ENCODE peak calls at places on chromosome 5, in eight cellular contexts. Y is skeletal muscle cell, R is adrenal gland, G is NB4, L is T-helper 1 cell, S is cardiac muscle cell, H is NCI-H510A treated with DMSO at 0.1 percent for 48 hours, E is hypothalamus. P is an unnamed sample.

GRCh38 chr5:149521739-149522373 is 29.4 kb downstream of the CSNK1A1 start:
- DNase-seq in S (no peak), R (no peak), G (no peak), H (no peak), Y (no peak), E (no peak), L (no peak), P (no peak)

GRCh38 chr5:177427919-177428573 is 1.6 kb downstream of the GRK6 start:
- DNase-seq in S (no peak), L (no peak), E (no peak), R (no peak), H (no peak), G (peak), Y (no peak), P (no peak)

GRCh38 chr5:147831465-147831864 is at the start of gene SPINK1:
- DNase-seq in R (no peak), Y (no peak), G (no peak), S (no peak), E (no peak), L (no peak), H (no peak), P (no peak)

GRCh38 chr5:101782352-101783087 is 513.6 kb downstream of the SLCO4C1 start:
- DNase-seq in H (peak), L (no peak), S (no peak), E (no peak), R (no peak), G (no peak), Y (no peak), P (no peak)

GRCh38 chr5:155270737-155271136 is 257.2 kb downstream of the KIF4B start:
- DNase-seq in S (no peak), G (no peak), R (no peak), L (no peak), H (no peak), Y (peak), E (no peak), P (no peak)

GRCh38 chr5:142293486-142293885 is 31.3 kb downstream of the SPRY4 start:
- DNase-seq in S (no peak), R (no peak), Y (no peak), L (no peak), E (no peak), H (no peak), G (no peak), P (no peak)

GRCh38 chr5:156920042-156920860 is 42.8 kb downstream of the TIMD4 start:
- DNase-seq in L (peak), R (no peak), S (peak), E (no peak), H (no peak), Y (no peak), G (no peak), P (no peak)

GRCh38 chr5:59506285-59506877 is 387.1 kb downstream of the PDE4D start:
- DNase-seq in Y (no peak), E (no peak), G (peak), L (no peak), S (peak), R (no peak), H (peak), P (no peak)

GRCh38 chr5:659496-660263 is 33.5 kb downstream of the TPPP start:
- DNase-seq in L (no peak), Y (no peak), S (no peak), R (no peak), E (no peak), G (no peak), H (no peak), P (no peak)

GRCh38 chr5:174154559-174154958 is 109.1 kb downstream of the NSG2 start:
- DNase-seq in E (no peak), R (no peak), S (no peak), H (no peak), G (no peak), L (no peak), Y (no peak), P (no peak)

GRCh38 chr5:102617857-102618187 is 119.0 kb upstream of the SLCO6A1 start:
- DNase-seq in E (no peak), G (no peak), L (no peak), H (no peak), R (no peak), Y (peak), S (no peak), P (no peak)

GRCh38 chr5:151450605-151451004 is 3.2 kb downstream of the SLC36A1 start:
- DNase-seq in S (no peak), G (no peak), Y (no peak), E (no peak), H (no peak), R (no peak), L (no peak), P (no peak)

GRCh38 chr5:44332360-44332971 is 56.8 kb downstream of the FGF10 start:
- DNase-seq in R (no peak), L (no peak), E (no peak), G (peak), Y (peak), S (peak), H (peak), P (peak)

GRCh38 chr5:565782-566445 is 41.7 kb upstream of the SLC9A3 start:
- DNase-seq in H (no peak), Y (peak), G (peak), E (no peak), L (no peak), R (no peak), S (no peak), P (no peak)

GRCh38 chr5:16179936-16180788 is 571 bp upstream of the MARCHF11 start:
- DNase-seq in R (no peak), L (no peak), H (no peak), S (peak), E (no peak), G (no peak), Y (no peak), P (no peak)

GRCh38 chr5:133627180-133627579 is 14.8 kb upstream of the FSTL4 start:
- DNase-seq in R (no peak), G (no peak), Y (no peak), E (no peak), L (no peak), H (no peak), S (no peak), P (no peak)

GRCh38 chr5:55923177-55923872 is 71.4 kb downstream of the IL6ST start:
- DNase-seq in R (peak), S (no peak), G (peak), H (peak), Y (no peak), E (no peak), L (no peak), P (no peak)

GRCh38 chr5:133610489-133611356 is 1.6 kb downstream of the FSTL4 start:
- DNase-seq in R (peak), E (no peak), Y (no peak), S (peak), G (peak), H (peak), L (peak), P (no peak)

GRCh38 chr5:91058575-91058974 is 324.5 kb downstream of the ARRDC3 start:
- DNase-seq in G (no peak), R (peak), S (no peak), Y (no peak), H (no peak), L (no peak), E (no peak), P (no peak)

GRCh38 chr5:134503088-134503936 is 22.2 kb upstream of the JADE2 start:
- DNase-seq in R (peak), E (peak), L (peak), H (peak), S (no peak), G (peak), Y (peak), P (peak)

GRCh38 chr5:81006955-81007636 is 46.9 kb downstream of the RASGRF2 start:
- DNase-seq in L (peak), G (no peak), Y (no peak), R (no peak), H (no peak), E (no peak), S (no peak), P (no peak)

GRCh38 chr5:112604741-112605390 is 132.8 kb upstream of the APC start:
- DNase-seq in H (no peak), G (peak), S (peak), L (no peak), R (no peak), Y (no peak), E (no peak), P (no peak)

GRCh38 chr5:73390989-73391388 is 57.6 kb downstream of the FOXD1 start:
- DNase-seq in H (no peak), R (no peak), Y (no peak), G (no peak), S (no peak), E (no peak), L (no peak), P (no peak)

GRCh38 chr5:158812381-158812780 is 287.3 kb downstream of the EBF1 start:
- DNase-seq in R (peak), Y (no peak), H (no peak), L (peak), S (no peak), E (no peak), G (peak), P (no peak)

GRCh38 chr5:135890867-135891266 is 4.8 kb downstream of the IL9 start:
- DNase-seq in E (no peak), G (no peak), Y (no peak), H (no peak), L (no peak), R (no peak), S (no peak), P (no peak)

GRCh38 chr5:25006734-25007133 is 362.0 kb upstream of the CDH10 start:
- DNase-seq in Y (no peak), H (no peak), R (no peak), E (no peak), S (peak), G (peak), L (no peak), P (peak)

GRCh38 chr5:135207866-135208265 is 173.8 kb upstream of the PITX1 start:
- DNase-seq in E (no peak), R (no peak), G (no peak), L (no peak), H (no peak), Y (no peak), S (no peak), P (no peak)

GRCh38 chr5:154063372-154063771 is 24.6 kb downstream of the MFAP3 start:
- DNase-seq in L (no peak), R (no peak), H (no peak), S (no peak), E (no peak), Y (no peak), G (no peak), P (no peak)

GRCh38 chr5:127216143-127216542 is 74.5 kb upstream of the MEGF10 start:
- DNase-seq in E (no peak), S (no peak), H (no peak), R (no peak), G (no peak), L (no peak), Y (no peak), P (no peak)

GRCh38 chr5:80346055-80346454 is 26.3 kb downstream of the SPZ1 start:
- DNase-seq in L (no peak), H (peak), S (peak), R (no peak), E (no peak), Y (no peak), G (peak), P (no peak)

GRCh38 chr5:103793595-103794182 is 231.1 kb upstream of the NUDT12 start:
- DNase-seq in R (no peak), H (no peak), E (no peak), Y (no peak), G (no peak), L (no peak), S (no peak), P (no peak)

GRCh38 chr5:132000677-132001453 is 10.6 kb downstream of the ACSL6 start:
- DNase-seq in H (no peak), Y (no peak), S (no peak), E (no peak), R (no peak), L (peak), G (peak), P (no peak)

GRCh38 chr5:102583663-102584062 is 84.9 kb upstream of the SLCO6A1 start:
- DNase-seq in Y (no peak), E (no peak), L (no peak), R (no peak), S (peak), H (peak), G (peak), P (no peak)

GRCh38 chr5:127696688-127697087 is 6.5 kb upstream of the CCDC192 start:
- DNase-seq in Y (peak), S (no peak), G (no peak), R (no peak), L (no peak), E (no peak), H (no peak), P (peak)

GRCh38 chr5:56496581-56497063 is 263.5 kb upstream of the ANKRD55 start:
- DNase-seq in E (no peak), G (no peak), Y (no peak), L (no peak), R (no peak), S (no peak), H (peak), P (no peak)

GRCh38 chr5:142211918-142212317 is 103.3 kb downstream of the NDFIP1 start:
- DNase-seq in H (no peak), R (no peak), E (no peak), S (no peak), G (no peak), L (no peak), Y (no peak), P (no peak)

GRCh38 chr5:132437604-132438275 is 52.8 kb downstream of the IRF1 start:
- DNase-seq in S (peak), H (no peak), R (peak), G (peak), Y (peak), E (no peak), L (peak), P (no peak)

GRCh38 chr5:131644822-131645221 is 9.8 kb upstream of the RAPGEF6 start:
- DNase-seq in G (no peak), R (no peak), S (no peak), L (no peak), E (no peak), Y (no peak), H (no peak), P (no peak)

P was measured in non-pigmented ciliary epithelial cell.